ENCODE peak calls at places on chromosomes 4 and X, in five cellular contexts. One of them, this sample, is unnamed.

GRCh38 chr4:170398228-170398627 is 308.5 kb upstream of the AADAT start:
- DNase-seq in stimulated activated CD4-positive, alpha-beta T cell treated with anti-CD3 and anti-CD28 coated beads, Interleukin-4, amount 100 ng/mL, for 1 hour: no peak
- DNase-seq in suprapubic skin: no peak
- DNase-seq in hepatocyte: no peak
- DNase-seq in endothelial cell: no peak
- DNase-seq in this sample: no peak

GRCh38 chr4:188113156-188113555 is 3.8 kb upstream of the TRIML2 start:
- DNase-seq in stimulated activated CD4-positive, alpha-beta T cell treated with anti-CD3 and anti-CD28 coated beads, Interleukin-4, amount 100 ng/mL, for 1 hour: no peak
- DNase-seq in suprapubic skin: no peak
- DNase-seq in hepatocyte: no peak
- DNase-seq in endothelial cell: no peak
- DNase-seq in this sample: no peak

GRCh38 chr4:74855879-74856278 is 61.6 kb upstream of the BTC start:
- DNase-seq in stimulated activated CD4-positive, alpha-beta T cell treated with anti-CD3 and anti-CD28 coated beads, Interleukin-4, amount 100 ng/mL, for 1 hour: no peak
- DNase-seq in suprapubic skin: no peak
- DNase-seq in hepatocyte: no peak
- DNase-seq in endothelial cell: no peak
- DNase-seq in this sample: no peak

GRCh38 chr4:123892368-123892961 is 495.9 kb downstream of the SPRY1 start:
- DNase-seq in stimulated activated CD4-positive, alpha-beta T cell treated with anti-CD3 and anti-CD28 coated beads, Interleukin-4, amount 100 ng/mL, for 1 hour: no peak
- DNase-seq in suprapubic skin: no peak
- DNase-seq in hepatocyte: no peak
- DNase-seq in endothelial cell: no peak
- DNase-seq in this sample: no peak

GRCh38 chr4:99135541-99136173 is 8.4 kb downstream of the ADH4 start:
- DNase-seq in stimulated activated CD4-positive, alpha-beta T cell treated with anti-CD3 and anti-CD28 coated beads, Interleukin-4, amount 100 ng/mL, for 1 hour: no peak
- DNase-seq in suprapubic skin: no peak
- DNase-seq in hepatocyte: no peak
- DNase-seq in endothelial cell: no peak
- DNase-seq in this sample: no peak

GRCh38 chr4:163164591-163164990 is 2.1 kb downstream of the NAF1 start:
- DNase-seq in stimulated activated CD4-positive, alpha-beta T cell treated with anti-CD3 and anti-CD28 coated beads, Interleukin-4, amount 100 ng/mL, for 1 hour: no peak
- DNase-seq in suprapubic skin: no peak
- DNase-seq in hepatocyte: no peak
- DNase-seq in endothelial cell: no peak
- DNase-seq in this sample: no peak

GRCh38 chr4:186514271-186514950 is 41.0 kb downstream of the MTNR1A start:
- DNase-seq in stimulated activated CD4-positive, alpha-beta T cell treated with anti-CD3 and anti-CD28 coated beads, Interleukin-4, amount 100 ng/mL, for 1 hour: no peak
- DNase-seq in suprapubic skin: no peak
- DNase-seq in hepatocyte: no peak
- DNase-seq in endothelial cell: no peak
- DNase-seq in this sample: no peak

GRCh38 chrX:30735839-30736238 is 82.6 kb downstream of the GK start:
- DNase-seq in stimulated activated CD4-positive, alpha-beta T cell treated with anti-CD3 and anti-CD28 coated beads, Interleukin-4, amount 100 ng/mL, for 1 hour: peak
- DNase-seq in suprapubic skin: no peak
- DNase-seq in hepatocyte: peak
- DNase-seq in endothelial cell: peak
- DNase-seq in this sample: peak

GRCh38 chr4:13641084-13641483 is 13.6 kb upstream of the BOD1L1 start:
- DNase-seq in stimulated activated CD4-positive, alpha-beta T cell treated with anti-CD3 and anti-CD28 coated beads, Interleukin-4, amount 100 ng/mL, for 1 hour: no peak
- DNase-seq in suprapubic skin: no peak
- DNase-seq in hepatocyte: no peak
- DNase-seq in endothelial cell: no peak
- DNase-seq in this sample: no peak

GRCh38 chr4:7212101-7212674 is 19.9 kb downstream of the SORCS2 start:
- DNase-seq in stimulated activated CD4-positive, alpha-beta T cell treated with anti-CD3 and anti-CD28 coated beads, Interleukin-4, amount 100 ng/mL, for 1 hour: no peak
- DNase-seq in suprapubic skin: no peak
- DNase-seq in hepatocyte: no peak
- DNase-seq in endothelial cell: no peak
- DNase-seq in this sample: no peak

GRCh38 chr4:184400375-184400870 is 73.9 kb downstream of the IRF2 start:
- DNase-seq in stimulated activated CD4-positive, alpha-beta T cell treated with anti-CD3 and anti-CD28 coated beads, Interleukin-4, amount 100 ng/mL, for 1 hour: no peak
- DNase-seq in suprapubic skin: no peak
- DNase-seq in hepatocyte: no peak
- DNase-seq in endothelial cell: no peak
- DNase-seq in this sample: no peak

GRCh38 chrX:115650916-115651315 is 89.9 kb downstream of the PLS3 start:
- DNase-seq in stimulated activated CD4-positive, alpha-beta T cell treated with anti-CD3 and anti-CD28 coated beads, Interleukin-4, amount 100 ng/mL, for 1 hour: no peak
- DNase-seq in suprapubic skin: no peak
- DNase-seq in hepatocyte: peak
- DNase-seq in endothelial cell: peak
- DNase-seq in this sample: peak

GRCh38 chr4:24683116-24683515 is 98.8 kb upstream of the DHX15 start:
- DNase-seq in stimulated activated CD4-positive, alpha-beta T cell treated with anti-CD3 and anti-CD28 coated beads, Interleukin-4, amount 100 ng/mL, for 1 hour: no peak
- DNase-seq in suprapubic skin: no peak
- DNase-seq in hepatocyte: no peak
- DNase-seq in endothelial cell: no peak
- DNase-seq in this sample: no peak

GRCh38 chr4:10013722-10014121 is 7.6 kb downstream of the SLC2A9 start:
- DNase-seq in stimulated activated CD4-positive, alpha-beta T cell treated with anti-CD3 and anti-CD28 coated beads, Interleukin-4, amount 100 ng/mL, for 1 hour: peak
- DNase-seq in suprapubic skin: no peak
- DNase-seq in hepatocyte: peak
- DNase-seq in endothelial cell: peak
- DNase-seq in this sample: peak

GRCh38 chr4:151408380-151408629 is 671 bp upstream of the FHIP1A start:
- DNase-seq in stimulated activated CD4-positive, alpha-beta T cell treated with anti-CD3 and anti-CD28 coated beads, Interleukin-4, amount 100 ng/mL, for 1 hour: peak
- DNase-seq in suprapubic skin: no peak
- DNase-seq in hepatocyte: no peak
- DNase-seq in endothelial cell: no peak
- DNase-seq in this sample: no peak

GRCh38 chr4:119647558-119647957 is 19.0 kb upstream of the PDE5A start:
- DNase-seq in stimulated activated CD4-positive, alpha-beta T cell treated with anti-CD3 and anti-CD28 coated beads, Interleukin-4, amount 100 ng/mL, for 1 hour: no peak
- DNase-seq in suprapubic skin: no peak
- DNase-seq in hepatocyte: no peak
- DNase-seq in endothelial cell: no peak
- DNase-seq in this sample: no peak

GRCh38 chrX:44908198-44908597 is 35.2 kb downstream of the KDM6A start:
- DNase-seq in stimulated activated CD4-positive, alpha-beta T cell treated with anti-CD3 and anti-CD28 coated beads, Interleukin-4, amount 100 ng/mL, for 1 hour: no peak
- DNase-seq in suprapubic skin: no peak
- DNase-seq in hepatocyte: no peak
- DNase-seq in endothelial cell: no peak
- DNase-seq in this sample: no peak

GRCh38 chr4:5710065-5710961 is 688 bp upstream of the EVC start:
- DNase-seq in stimulated activated CD4-positive, alpha-beta T cell treated with anti-CD3 and anti-CD28 coated beads, Interleukin-4, amount 100 ng/mL, for 1 hour: no peak
- DNase-seq in suprapubic skin: no peak
- DNase-seq in hepatocyte: peak
- DNase-seq in endothelial cell: peak
- DNase-seq in this sample: no peak

GRCh38 chr4:109754093-109754857 is 24.4 kb upstream of the PLA2G12A start:
- DNase-seq in stimulated activated CD4-positive, alpha-beta T cell treated with anti-CD3 and anti-CD28 coated beads, Interleukin-4, amount 100 ng/mL, for 1 hour: no peak
- DNase-seq in suprapubic skin: no peak
- DNase-seq in hepatocyte: no peak
- DNase-seq in endothelial cell: no peak
- DNase-seq in this sample: no peak

GRCh38 chrX:133813991-133814390 is 171.4 kb downstream of the GPC3 start:
- DNase-seq in stimulated activated CD4-positive, alpha-beta T cell treated with anti-CD3 and anti-CD28 coated beads, Interleukin-4, amount 100 ng/mL, for 1 hour: no peak
- DNase-seq in suprapubic skin: no peak
- DNase-seq in hepatocyte: no peak
- DNase-seq in endothelial cell: no peak
- DNase-seq in this sample: no peak

GRCh38 chr4:992297-993110 is 700 bp downstream of the SLC26A1 start:
- DNase-seq in stimulated activated CD4-positive, alpha-beta T cell treated with anti-CD3 and anti-CD28 coated beads, Interleukin-4, amount 100 ng/mL, for 1 hour: no peak
- DNase-seq in suprapubic skin: no peak
- DNase-seq in hepatocyte: peak
- DNase-seq in endothelial cell: no peak
- DNase-seq in this sample: no peak

GRCh38 chr4:16573744-16574143 is 324.7 kb downstream of the LDB2 start:
- DNase-seq in stimulated activated CD4-positive, alpha-beta T cell treated with anti-CD3 and anti-CD28 coated beads, Interleukin-4, amount 100 ng/mL, for 1 hour: no peak
- DNase-seq in suprapubic skin: no peak
- DNase-seq in hepatocyte: no peak
- DNase-seq in endothelial cell: no peak
- DNase-seq in this sample: no peak

GRCh38 chr4:140718240-140718639 is 37.9 kb downstream of the TBC1D9 start:
- DNase-seq in stimulated activated CD4-positive, alpha-beta T cell treated with anti-CD3 and anti-CD28 coated beads, Interleukin-4, amount 100 ng/mL, for 1 hour: no peak
- DNase-seq in suprapubic skin: no peak
- DNase-seq in hepatocyte: no peak
- DNase-seq in endothelial cell: no peak
- DNase-seq in this sample: no peak

GRCh38 chr4:157358851-157359250 is 138.3 kb downstream of the GRIA2 start:
- DNase-seq in stimulated activated CD4-positive, alpha-beta T cell treated with anti-CD3 and anti-CD28 coated beads, Interleukin-4, amount 100 ng/mL, for 1 hour: no peak
- DNase-seq in suprapubic skin: no peak
- DNase-seq in hepatocyte: no peak
- DNase-seq in endothelial cell: no peak
- DNase-seq in this sample: no peak

GRCh38 chr4:145216532-145216931 is 36.1 kb upstream of the OTUD4 start:
- DNase-seq in stimulated activated CD4-positive, alpha-beta T cell treated with anti-CD3 and anti-CD28 coated beads, Interleukin-4, amount 100 ng/mL, for 1 hour: no peak
- DNase-seq in suprapubic skin: no peak
- DNase-seq in hepatocyte: no peak
- DNase-seq in endothelial cell: no peak
- DNase-seq in this sample: no peak

GRCh38 chr4:2812985-2813384 is 20.1 kb downstream of the SH3BP2 start:
- DNase-seq in stimulated activated CD4-positive, alpha-beta T cell treated with anti-CD3 and anti-CD28 coated beads, Interleukin-4, amount 100 ng/mL, for 1 hour: peak
- DNase-seq in suprapubic skin: no peak
- DNase-seq in hepatocyte: no peak
- DNase-seq in endothelial cell: no peak
- DNase-seq in this sample: no peak

GRCh38 chr4:6761540-6762243 is 20.8 kb upstream of the KIAA0232 start:
- DNase-seq in stimulated activated CD4-positive, alpha-beta T cell treated with anti-CD3 and anti-CD28 coated beads, Interleukin-4, amount 100 ng/mL, for 1 hour: no peak
- DNase-seq in suprapubic skin: no peak
- DNase-seq in hepatocyte: no peak
- DNase-seq in endothelial cell: no peak
- DNase-seq in this sample: no peak

This sample was measured in WTC11.